ENCODE peak calls at places on chromosomes 16 and 17, in nine cellular contexts. S is cardiac muscle cell, X is fibroblast of lung, V is uterus, L is brain microvascular endothelial cell, N is heart left ventricle, M is mesothelial cell of epicardium, O is BJ, W is astrocyte of the spinal cord. C is an unnamed sample.

GRCh38 chr17:43839670-43840101 is 6.7 kb upstream of the MPP3 start:
- DNase-seq in W (no peak), N (no peak), O (no peak), M (no peak), S (no peak), V (no peak), X (no peak), L (no peak), C (no peak)

GRCh38 chr17:40326014-40326831 is 17.2 kb downstream of the RARA start:
- DNase-seq in S (no peak), N (no peak), X (no peak), O (no peak), L (no peak), V (no peak), M (no peak), W (no peak), C (peak; percentile 83)

GRCh38 chr16:23784811-23785447 is 30.1 kb downstream of the CHP2 start:
- DNase-seq in W (no peak), M (no peak), S (peak; percentile 47), V (no peak), L (peak; percentile 35), N (no peak), O (no peak), X (peak; percentile 38), C (no peak)

GRCh38 chr17:31571124-31571892 is 179.8 kb downstream of the RAB11FIP4 start:
- DNase-seq in N (peak; percentile 81), W (peak; percentile 98), O (peak; percentile 78), S (peak; percentile 97), V (peak; percentile 93), L (peak; percentile 31), X (peak; percentile 100), M (no peak), C (no peak)

GRCh38 chr17:43013296-43013695 is 6.7 kb downstream of the IFI35 start:
- DNase-seq in M (no peak), N (no peak), O (no peak), X (no peak), V (no peak), S (no peak), L (no peak), W (no peak), C (no peak)

GRCh38 chr16:85192736-85193493 is 80.6 kb upstream of the CIBAR2 start:
- DNase-seq in V (no peak), N (no peak), M (no peak), S (no peak), O (no peak), L (no peak), X (peak; percentile 58), W (no peak), C (no peak)

GRCh38 chr17:82905130-82905529 is 65.3 kb upstream of the ZNF750 start:
- DNase-seq in X (no peak), M (no peak), V (no peak), O (no peak), L (no peak), S (no peak), N (no peak), W (no peak), C (no peak)

GRCh38 chr17:80926601-80927250 is 64.9 kb upstream of the CHMP6 start:
- DNase-seq in N (no peak), V (no peak), X (no peak), O (no peak), S (no peak), M (no peak), W (no peak), L (no peak), C (no peak)

GRCh38 chr17:7854078-7854777 is 638 bp upstream of the TMEM88 start:
- DNase-seq in V (peak; percentile 17), S (no peak), O (no peak), N (no peak), X (no peak), L (no peak), W (no peak), M (no peak), C (no peak)

GRCh38 chr17:5526821-5527598 is 40.6 kb downstream of the MIS12 start:
- DNase-seq in X (peak; percentile 98), W (peak; percentile 93), L (peak; percentile 96), V (peak; percentile 74), N (peak; percentile 70), O (peak; percentile 93), M (peak; percentile 51), S (peak; percentile 90), C (no peak)

GRCh38 chr16:30923554-30924085 is at the start of gene FBXL19:
- DNase-seq in M (no peak), N (peak; percentile 60), O (no peak), V (peak; percentile 67), S (no peak), L (no peak), X (no peak), W (no peak), C (no peak)

GRCh38 chr17:31596382-31597323 is 205.2 kb downstream of the RAB11FIP4 start:
- DNase-seq in S (peak; percentile 96), M (no peak), V (peak; percentile 64), O (peak; percentile 83), L (peak; percentile 95), X (peak; percentile 99), W (peak; percentile 97), N (peak; percentile 85), C (peak; percentile 97)

GRCh38 chr17:30716461-30717289 is 107.8 kb downstream of the CRLF3 start:
- DNase-seq in M (no peak), L (no peak), O (no peak), X (no peak), V (no peak), S (no peak), W (no peak), N (no peak), C (no peak)

GRCh38 chr16:7303014-7303676 is 29.5 kb upstream of the RBFOX1 start:
- DNase-seq in V (no peak), M (no peak), S (no peak), W (no peak), N (no peak), L (no peak), X (no peak), O (no peak), C (no peak)

DNA sequence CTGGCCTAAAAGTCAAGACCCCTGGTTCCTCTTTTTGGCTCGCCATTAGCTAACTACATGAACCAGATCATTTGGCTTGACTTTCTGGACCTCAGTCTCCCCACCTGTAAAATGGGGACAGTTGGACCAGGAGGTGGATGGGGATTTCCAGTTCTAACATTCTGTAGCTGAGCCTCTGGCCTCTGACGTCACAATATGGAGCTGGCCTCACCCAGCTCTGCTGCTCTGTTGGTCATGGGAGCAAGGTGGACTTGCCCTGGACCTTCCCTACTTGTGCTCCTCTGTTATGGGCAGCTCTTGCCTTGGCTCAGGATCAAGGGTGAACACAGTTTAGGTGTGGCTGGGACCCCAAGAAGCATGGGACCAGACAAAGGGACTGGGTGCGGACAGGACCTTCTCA is 16.5 kb upstream of the KCNH6 start:
- DNase-seq in S (no peak), V (no peak), W (no peak), M (no peak), X (no peak), N (no peak), O (no peak), L (no peak), C (no peak)
- TF ChIP-seq CTCF in S (no peak), V (no peak), W (no peak), M (no peak), X (no peak), N (no peak), O (no peak), L (no peak), C (no peak)

GRCh38 chr17:36534881-36535668 is at the start of gene PIGW:
- DNase-seq in M (peak; percentile 87), S (peak; percentile 93), X (peak; percentile 89), V (peak; percentile 88), L (peak; percentile 80), W (peak; percentile 92), O (peak; percentile 38), N (peak; percentile 87), C (peak; percentile 78)
- TF ChIP-seq CTCF in M (no peak), S (peak; percentile 6), X (no peak), V (no peak), L (no peak), W (no peak), O (peak; percentile 10), N (no peak), C (no peak)

DNA sequence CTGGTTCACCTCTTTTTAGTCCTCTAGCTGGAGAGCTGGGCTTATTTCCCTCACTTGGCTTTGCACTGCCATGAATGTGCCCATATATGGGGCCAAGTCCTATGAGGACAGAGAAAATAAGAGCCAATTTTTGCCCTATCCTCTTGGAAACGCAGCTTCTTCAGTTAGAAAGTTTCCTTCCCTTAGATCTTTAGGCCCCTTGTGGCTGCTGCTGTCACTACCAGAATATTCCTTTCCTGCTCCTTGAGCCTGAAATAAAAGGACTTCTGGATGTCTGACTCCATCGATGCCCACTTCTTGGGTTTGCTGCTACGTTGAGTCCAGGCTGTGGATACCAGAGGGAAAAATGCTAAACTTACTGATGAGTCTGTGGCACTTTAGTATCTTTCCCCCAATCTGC is 487.1 kb downstream of the GRIN2A start:
- DNase-seq in O (no peak), W (no peak), S (no peak), X (no peak), L (no peak), M (no peak), N (no peak), V (no peak), C (no peak)
- TF ChIP-seq CTCF in O (no peak), W (no peak), S (no peak), X (no peak), L (no peak), M (no peak), N (no peak), V (no peak), C (no peak)

GRCh38 chr16:88837806-88838205 is 18.9 kb downstream of the GALNS start:
- DNase-seq in O (no peak), V (no peak), S (no peak), W (no peak), M (no peak), X (no peak), N (no peak), L (no peak), C (no peak)

GRCh38 chr16:88838566-88838965 is 18.2 kb downstream of the GALNS start:
- DNase-seq in L (no peak), O (no peak), V (no peak), S (no peak), X (no peak), N (no peak), W (no peak), M (no peak), C (no peak)

GRCh38 chr16:88839745-88840588 is 16.8 kb downstream of the GALNS start:
- DNase-seq in X (no peak), M (no peak), S (no peak), O (no peak), V (no peak), L (no peak), N (no peak), W (no peak), C (no peak)

GRCh38 chr16:88840589-88841215 is 16.0 kb downstream of the GALNS start:
- DNase-seq in N (no peak), M (no peak), O (no peak), W (no peak), X (no peak), V (no peak), L (no peak), S (no peak), C (no peak)

DNA sequence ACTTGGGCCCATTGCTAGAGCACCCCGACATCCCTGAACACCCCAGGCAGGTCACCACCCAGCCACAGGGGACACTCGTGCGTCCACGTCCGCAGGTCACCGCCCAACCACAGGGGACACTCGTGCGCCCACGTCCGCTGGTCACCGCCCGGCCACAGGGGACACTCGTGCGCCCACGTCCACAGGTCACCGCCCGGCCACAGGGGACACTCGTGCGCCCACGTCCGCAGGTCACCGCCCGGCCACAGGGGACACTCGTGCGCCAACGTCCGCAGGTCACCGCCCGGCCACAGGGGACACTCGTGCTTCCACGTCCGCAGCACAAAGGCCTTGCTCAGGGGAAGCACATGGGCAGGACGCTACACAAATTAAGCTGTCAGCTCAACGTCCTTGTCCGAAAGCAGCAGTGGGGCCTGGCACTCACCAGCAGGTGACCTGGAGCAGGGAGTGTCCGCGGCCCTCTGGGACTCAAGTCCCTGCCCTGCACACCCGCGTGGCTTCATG is 17.7 kb downstream of the GALNS start:
- DNase-seq in N (no peak), O (no peak), W (no peak), X (no peak), L (no peak), M (no peak), V (no peak), S (no peak), C (no peak)
- TF ChIP-seq CTCF in N (peak; percentile 13), O (no peak), W (no peak), X (no peak), L (no peak), M (no peak), V (no peak), S (no peak), C (no peak)

C was measured in CD14-positive monocyte.